ENCODE peak calls at places on chromosome 17, in seven cellular contexts. I is mesothelial cell of epicardium; C is H54; L is stimulated activated CD8-positive, alpha-beta memory T cell treated with anti-CD3 and anti-CD28 coated beads, Interleukin-4, amount 100 ng/mL, for 48 hours; Z is myocyte; T is SK-MEL-5; D is AG09319. O is an unnamed sample.

GRCh38 chr17:7988750-7989178 is 13.7 kb upstream of the GUCY2D start:
- DNase-seq in L (peak; percentile 41), T (peak; percentile 92), I (no peak), C (no peak), Z (peak; percentile 91), D (peak; percentile 62), O (no peak)

GRCh38 chr17:83079340-83079747 is at the start of gene METRNL:
- DNase-seq in I (peak; percentile 76), L (peak; percentile 77), T (peak; percentile 53), C (peak; percentile 87), D (no peak), Z (peak; percentile 72), O (no peak)

GRCh38 chr17:55830699-55831098 is 79.8 kb downstream of the PCTP start:
- DNase-seq in I (no peak), L (no peak), C (no peak), D (no peak), Z (no peak), T (peak; percentile 16), O (no peak)

GRCh38 chr17:75182319-75182568 is 515 bp downstream of the SUMO2 start:
- DNase-seq in L (no peak), D (no peak), T (no peak), I (no peak), C (no peak), Z (no peak), O (peak; percentile 86)

GRCh38 chr17:34241062-34241461 is 14.0 kb upstream of the CCL2 start:
- DNase-seq in L (no peak), Z (no peak), I (no peak), C (no peak), T (no peak), D (no peak), O (no peak)

GRCh38 chr17:79927136-79927661 is 88.0 kb upstream of the CBX4 start:
- DNase-seq in T (no peak), Z (no peak), L (no peak), D (no peak), I (no peak), C (no peak), O (no peak)

GRCh38 chr17:4233668-4234258 is 30.0 kb downstream of the ANKFY1 start:
- DNase-seq in D (no peak), L (no peak), Z (no peak), I (no peak), C (no peak), T (peak; percentile 55), O (no peak)

GRCh38 chr17:42288985-42289862 is 926 bp downstream of the STAT5A start:
- DNase-seq in L (peak; percentile 74), I (no peak), C (no peak), T (no peak), D (no peak), Z (no peak), O (peak; percentile 76)

GRCh38 chr17:19900809-19901208 is 33.1 kb upstream of the ULK2 start:
- DNase-seq in C (no peak), I (no peak), L (no peak), T (no peak), Z (no peak), D (no peak), O (no peak)

GRCh38 chr17:17859909-17860760 is 23.3 kb upstream of the SREBF1 start:
- DNase-seq in I (peak; percentile 74), L (peak; percentile 80), C (peak; percentile 94), D (no peak), T (peak; percentile 73), Z (peak; percentile 71), O (no peak)

GRCh38 chr17:61723183-61723582 is 132.2 kb upstream of the NACA2 start:
- DNase-seq in L (no peak), T (no peak), Z (no peak), D (no peak), C (no peak), I (no peak), O (no peak)

GRCh38 chr17:73838815-73839214 is 194.6 kb upstream of the SDK2 start:
- DNase-seq in C (no peak), D (no peak), Z (no peak), L (no peak), T (no peak), I (no peak), O (no peak)

GRCh38 chr17:11986939-11987329 is 10.3 kb downstream of the ZNF18 start:
- DNase-seq in T (peak; percentile 68), D (no peak), I (no peak), L (no peak), Z (peak; percentile 59), C (peak; percentile 19), O (no peak)

GRCh38 chr17:50708050-50709000 is 611 bp upstream of the ANKRD40 start:
- DNase-seq in T (peak; percentile 34), C (no peak), I (no peak), L (no peak), Z (peak; percentile 60), D (no peak), O (no peak)

GRCh38 chr17:58808609-58809563 is 53.2 kb downstream of the PPM1E start:
- DNase-seq in T (no peak), C (no peak), I (no peak), L (no peak), D (no peak), Z (no peak), O (no peak)

GRCh38 chr17:42405076-42405475 is 16.8 kb upstream of the STAT3 start:
- DNase-seq in L (no peak), T (no peak), C (no peak), D (no peak), I (no peak), Z (no peak), O (no peak)

GRCh38 chr17:40561294-40561870 is 3.9 kb downstream of the CCR7 start:
- DNase-seq in C (no peak), I (peak; percentile 9), L (no peak), Z (no peak), T (no peak), D (no peak), O (no peak)

GRCh38 chr17:8739104-8739503 is 5.5 kb downstream of the CCDC42 start:
- DNase-seq in Z (no peak), T (no peak), L (no peak), C (no peak), I (peak; percentile 58), D (no peak), O (no peak)

GRCh38 chr17:71409712-71410111 is 711.1 kb upstream of the SOX9 start:
- DNase-seq in Z (no peak), L (no peak), T (no peak), I (no peak), D (no peak), C (peak; percentile 27), O (no peak)

GRCh38 chr17:46175891-46176290 is 17.3 kb downstream of the KANSL1 start:
- DNase-seq in Z (no peak), D (no peak), I (no peak), T (no peak), C (no peak), L (no peak), O (no peak)

GRCh38 chr17:9537177-9537776 is 38.3 kb downstream of the STX8 start:
- DNase-seq in D (no peak), I (no peak), Z (no peak), L (no peak), C (no peak), T (no peak), O (no peak)

GRCh38 chr17:5541610-5542202 is 42.6 kb downstream of the NLRP1 start:
- DNase-seq in T (no peak), C (no peak), Z (no peak), L (no peak), I (no peak), D (no peak), O (no peak)

GRCh38 chr17:43213545-43213944 is 1.9 kb downstream of the TMEM106A start:
- DNase-seq in I (no peak), T (no peak), C (no peak), L (no peak), Z (no peak), D (no peak), O (peak; percentile 44)

GRCh38 chr17:1736348-1737281 is 6.1 kb upstream of the SERPINF2 start:
- DNase-seq in L (peak; percentile 69), D (no peak), Z (peak; percentile 69), I (peak; percentile 61), C (no peak), T (no peak), O (no peak)

GRCh38 chr17:65294184-65294719 is 157.1 kb downstream of the RGS9 start:
- DNase-seq in C (peak; percentile 85), Z (peak; percentile 61), T (peak; percentile 90), I (peak; percentile 73), D (peak; percentile 42), L (peak; percentile 70), O (no peak)

GRCh38 chr17:47279062-47279801 is 25.6 kb downstream of the ITGB3 start:
- DNase-seq in T (peak; percentile 64), D (peak; percentile 88), L (no peak), Z (peak; percentile 85), I (no peak), C (peak; percentile 81), O (no peak)

GRCh38 chr17:77160032-77160876 is 19.5 kb downstream of the SEC14L1 start:
- DNase-seq in D (no peak), T (peak; percentile 59), I (no peak), C (no peak), Z (peak; percentile 80), L (no peak), O (no peak)

GRCh38 chr17:1606352-1606985 is 22.2 kb downstream of the SLC43A2 start:
- DNase-seq in L (peak; percentile 64), D (no peak), I (no peak), C (no peak), Z (no peak), T (no peak), O (no peak)

GRCh38 chr17:57294629-57295501 is 38.5 kb downstream of the MSI2 start:
- DNase-seq in C (peak; percentile 91), T (peak; percentile 76), I (no peak), Z (peak; percentile 92), D (no peak), L (peak; percentile 41), O (no peak)

GRCh38 chr17:42679492-42680330 is 1.9 kb downstream of the CCR10 start:
- DNase-seq in I (peak; percentile 86), Z (peak; percentile 81), T (peak; percentile 66), C (peak; percentile 53), D (no peak), L (peak; percentile 80), O (no peak)

GRCh38 chr17:33725675-33726271 is 432.7 kb upstream of the ASIC2 start:
- DNase-seq in C (peak; percentile 42), I (peak; percentile 60), T (peak; percentile 64), D (no peak), Z (no peak), L (peak; percentile 49), O (no peak)

GRCh38 chr17:44354582-44355309 is 8.9 kb downstream of the FAM171A2 start:
- DNase-seq in L (peak; percentile 82), Z (no peak), I (peak; percentile 80), D (no peak), C (no peak), T (no peak), O (no peak)

GRCh38 chr17:38746004-38746892 is 1.9 kb downstream of the PCGF2 start:
- DNase-seq in Z (no peak), C (no peak), I (no peak), D (no peak), T (no peak), L (no peak), O (no peak)

GRCh38 chr17:67671492-67671891 is 46.2 kb upstream of the NOL11 start:
- DNase-seq in D (no peak), C (no peak), Z (no peak), T (no peak), L (no peak), I (no peak), O (no peak)

O was measured in suprapubic skin.